ENCODE peak calls at places on chromosome 1, in five cellular contexts. S, Q, Y, R and Z are unnamed samples.

GRCh38 chr1:200530551-200531261 is 89.8 kb downstream of the KIF14 start:
- DNase-seq in S (no peak), Q (no peak), Y (no peak), R (no peak), Z (no peak)

GRCh38 chr1:172451002-172451443 is 7.2 kb upstream of the PIGC start:
- DNase-seq in S (no peak), Q (no peak), Y (no peak), R (no peak), Z (no peak)

GRCh38 chr1:228944991-228945390 is 209.7 kb downstream of the RHOU start:
- DNase-seq in S (no peak), Q (no peak), Y (no peak), R (no peak), Z (no peak)

GRCh38 chr1:119910617-119911016 is 14.3 kb upstream of the ADAM30 start:
- DNase-seq in S (no peak), Q (no peak), Y (no peak), R (no peak), Z (no peak)

GRCh38 chr1:214277704-214278635 is 3.0 kb upstream of the SMYD2 start:
- DNase-seq in S (peak; percentile 40), Q (no peak), Y (no peak), R (no peak), Z (no peak)

GRCh38 chr1:23369335-23370013 is at the start of gene ZNF436:
- DNase-seq in S (peak; percentile 97), Q (peak; percentile 35), Y (peak; percentile 72), R (peak; percentile 85), Z (peak; percentile 71)

GRCh38 chr1:109933856-109934711 is 23.4 kb downstream of the CSF1 start:
- DNase-seq in S (no peak), Q (no peak), Y (no peak), R (peak; percentile 77), Z (no peak)

GRCh38 chr1:101317590-101317989 is 80.8 kb downstream of the S1PR1 start:
- DNase-seq in S (no peak), Q (no peak), Y (no peak), R (no peak), Z (no peak)

GRCh38 chr1:31531177-31532000 is 44.9 kb upstream of the TINAGL1 start:
- DNase-seq in S (no peak), Q (no peak), Y (peak; percentile 66), R (no peak), Z (no peak)

GRCh38 chr1:63169057-63169456 is 153.3 kb upstream of the FOXD3 start:
- DNase-seq in S (no peak), Q (no peak), Y (no peak), R (no peak), Z (no peak)

GRCh38 chr1:221937155-221937953 is 195.5 kb upstream of the DUSP10 start:
- DNase-seq in S (no peak), Q (no peak), Y (no peak), R (no peak), Z (no peak)

GRCh38 chr1:51433269-51433971 is 85.6 kb downstream of the EPS15 start:
- DNase-seq in S (no peak), Q (no peak), Y (no peak), R (no peak), Z (no peak)

GRCh38 chr1:218377143-218377660 is 32.1 kb downstream of the TGFB2 start:
- DNase-seq in S (no peak), Q (peak; percentile 49), Y (no peak), R (no peak), Z (no peak)

GRCh38 chr1:52825868-52826267 is 16.7 kb upstream of the ZYG11A start:
- DNase-seq in S (no peak), Q (no peak), Y (no peak), R (no peak), Z (no peak)

GRCh38 chr1:18866314-18866713 is 6.9 kb upstream of the TAS1R2 start:
- DNase-seq in S (no peak), Q (no peak), Y (no peak), R (no peak), Z (no peak)

GRCh38 chr1:42953182-42954180 is 5.2 kb downstream of the SLC2A1 start:
- DNase-seq in S (no peak), Q (no peak), Y (peak; percentile 40), R (no peak), Z (no peak)

GRCh38 chr1:109193653-109194590 is 19.8 kb upstream of the SARS1 start:
- DNase-seq in S (no peak), Q (peak; percentile 83), Y (peak; percentile 38), R (no peak), Z (no peak)

GRCh38 chr1:88562991-88563390 is 121.1 kb upstream of the PKN2 start:
- DNase-seq in S (no peak), Q (no peak), Y (no peak), R (no peak), Z (no peak)

GRCh38 chr1:184272178-184272866 is 114.5 kb upstream of the C1orf21 start:
- DNase-seq in S (no peak), Q (no peak), Y (no peak), R (no peak), Z (no peak)

GRCh38 chr1:179230251-179230650 is 774 bp upstream of the ABL2 start:
- DNase-seq in S (no peak), Q (no peak), Y (peak; percentile 17), R (no peak), Z (no peak)

GRCh38 chr1:74583365-74583764 is 71.0 kb upstream of the LRRC53 start:
- DNase-seq in S (no peak), Q (no peak), Y (no peak), R (no peak), Z (no peak)

GRCh38 chr1:56983484-56983883 is 17.7 kb upstream of the C8B start:
- DNase-seq in S (no peak), Q (no peak), Y (no peak), R (no peak), Z (no peak)

GRCh38 chr1:99264201-99265021 is at the start of gene PLPPR4:
- DNase-seq in S (peak; percentile 56), Q (peak; percentile 11), Y (peak; percentile 85), R (peak; percentile 83), Z (peak; percentile 53)

GRCh38 chr1:53057134-53057533 is 4.9 kb upstream of the PODN start:
- DNase-seq in S (no peak), Q (no peak), Y (no peak), R (no peak), Z (no peak)

GRCh38 chr1:112840631-112841624 is 115.1 kb downstream of the SLC16A1 start:
- DNase-seq in S (no peak), Q (no peak), Y (no peak), R (no peak), Z (no peak)

GRCh38 chr1:196951711-196952394 is 8.3 kb downstream of the CFHR2 start:
- DNase-seq in S (no peak), Q (no peak), Y (no peak), R (peak; percentile 24), Z (no peak)

GRCh38 chr1:183887826-183888819 is 83.2 kb downstream of the RGL1 start:
- DNase-seq in S (no peak), Q (no peak), Y (no peak), R (no peak), Z (no peak)

DNA sequence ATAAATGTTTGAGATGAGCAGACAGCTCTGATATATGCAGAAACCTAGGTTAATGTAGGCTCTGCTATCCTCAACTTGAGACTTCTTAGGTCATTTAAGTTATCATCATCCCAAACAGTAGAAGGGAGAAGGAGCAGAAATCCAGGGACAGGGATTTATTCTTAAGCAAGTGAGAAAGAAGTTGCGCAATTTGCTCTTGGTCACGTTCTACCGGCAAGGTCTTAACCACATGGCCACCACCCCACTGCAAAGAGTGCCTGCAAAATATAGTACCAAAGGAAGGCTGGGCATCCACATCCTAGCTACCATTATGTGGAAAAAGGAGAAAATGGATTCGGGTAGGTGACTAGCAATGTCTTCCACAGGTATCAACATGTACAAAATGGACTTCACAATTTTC is 25.2 kb downstream of the CRNN start:
- DNase-seq in S (no peak), Q (no peak), Y (no peak), R (no peak), Z (no peak)
- H3K9me3 ChIP-seq in S (no peaks in the 10 kb centered on the region), Q (no peaks in the 10 kb centered on the region), Y (no peaks in the 10 kb centered on the region), R (no peaks in the 10 kb centered on the region), Z (no peaks in the 10 kb centered on the region)

GRCh38 chr1:26114165-26114927 is 2.7 kb downstream of the PDIK1L start:
- DNase-seq in S (no peak), Q (no peak), Y (no peak), R (no peak), Z (no peak)

GRCh38 chr1:26111530-26112406 is at the start of gene PDIK1L:
- DNase-seq in S (peak; percentile 92), Q (peak; percentile 90), Y (peak; percentile 96), R (peak; percentile 97), Z (peak; percentile 93)

GRCh38 chr1:26112407-26112775 is 767 bp downstream of the PDIK1L start:
- DNase-seq in S (no peak), Q (no peak), Y (no peak), R (no peak), Z (no peak)

GRCh38 chr1:26109229-26110164 is 2.1 kb upstream of the PDIK1L start:
- DNase-seq in S (no peak), Q (no peak), Y (no peak), R (no peak), Z (no peak)

DNA sequence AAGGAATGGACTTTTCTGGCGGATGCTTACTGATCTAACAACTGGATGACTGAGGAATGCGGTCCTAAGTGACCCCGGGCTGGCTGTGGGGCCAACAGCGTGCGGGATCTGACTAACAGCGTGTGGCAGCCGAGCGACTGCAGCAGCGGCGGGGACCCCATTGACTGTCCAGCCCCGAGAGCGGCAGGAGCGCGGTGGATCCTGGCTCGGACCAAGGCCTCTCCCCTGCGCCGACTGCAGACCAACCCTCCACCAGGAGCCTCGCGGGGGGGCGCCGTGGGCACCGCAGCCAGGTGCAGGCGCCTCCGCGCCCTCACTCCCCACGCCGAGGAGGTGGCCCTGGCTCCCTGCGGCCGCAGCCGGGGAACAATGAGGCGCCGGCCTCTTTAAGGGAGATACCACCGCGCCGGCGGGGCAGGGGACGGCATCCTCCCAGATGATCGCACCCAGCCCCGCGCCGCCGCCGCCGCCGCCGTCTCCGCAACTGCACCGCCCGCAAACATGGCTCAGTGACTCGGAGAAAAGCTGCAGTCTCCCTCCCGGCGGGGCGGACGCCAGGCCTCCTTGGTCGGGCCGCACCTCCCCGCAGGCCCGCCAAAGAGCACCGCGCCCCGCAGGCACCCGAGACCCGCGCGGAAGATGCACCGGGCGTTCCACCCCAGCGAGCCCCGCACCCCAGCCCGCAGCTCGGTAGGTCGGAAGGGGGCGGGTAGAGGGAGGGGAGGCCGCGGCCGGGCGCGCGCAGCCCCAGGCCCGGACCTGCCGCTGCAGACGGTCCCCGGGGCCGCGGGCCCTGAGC is 694 bp upstream of the PDIK1L start:
- DNase-seq in S (peak; percentile 73), Q (peak; percentile 90), Y (peak; percentile 93), R (peak; percentile 92), Z (peak; percentile 68)
- H3K4me3 ChIP-seq in S (peak overlapping the region; percentile 92), Q (peak overlapping the region; percentile 94), Y (peak overlapping the region; percentile 99), R (peak overlapping the region; percentile 74), Z (peak overlapping the region; percentile 99)

GRCh38 chr1:6857831-6858230 is 72.6 kb downstream of the CAMTA1 start:
- DNase-seq in S (no peak), Q (no peak), Y (no peak), R (no peak), Z (no peak)
- H3K9me3 ChIP-seq in S (peaks cover 3% of the 10 kb centered on the region), Q (no peaks in the 10 kb centered on the region), Y (no peaks in the 10 kb centered on the region), R (no peaks in the 10 kb centered on the region), Z (no peaks in the 10 kb centered on the region)

DNA sequence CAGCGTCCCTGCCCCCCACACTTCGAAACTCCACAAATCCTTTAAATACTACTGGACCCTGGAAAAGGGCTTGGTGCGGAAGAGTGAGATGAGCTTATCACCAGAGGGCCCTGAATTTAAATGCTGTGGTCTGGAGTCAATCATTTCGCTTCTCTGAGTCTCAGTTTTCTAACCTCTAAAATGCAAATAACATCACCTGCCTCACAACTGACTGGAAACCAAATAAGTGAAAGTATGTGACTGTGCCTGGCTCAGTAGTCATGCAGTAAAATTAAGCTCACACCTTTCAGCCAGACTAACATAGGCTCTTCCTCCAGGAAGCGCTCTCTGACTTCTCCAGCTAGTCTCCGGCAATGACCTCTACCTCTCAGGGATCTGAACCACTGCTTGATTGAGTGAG is 4.2 kb downstream of the GJA4 start:
- DNase-seq in S (no peak), Q (peak; percentile 3), Y (no peak), R (no peak), Z (no peak)
- H3K4me3 ChIP-seq in S (peak overlapping the region; percentile 60), Q (no peak overlapping the region), Y (no peak overlapping the region), R (no peak overlapping the region), Z (peak overlapping the region; percentile 18)